ENCODE peak calls at places on chromosomes 7 and 10, in six cellular contexts. One of them, this sample, is unnamed. For H3K36me3 and H3K4me1, the result is how much of the 10 kb centered on the place peaks cover.

GRCh38 chr7:17206354-17206905 is 92.0 kb upstream of the AHR start:
- DNase-seq in GM23248: no peak
- DNase-seq in psoas muscle: no peak
- DNase-seq in stomach: peak
- DNase-seq in body of pancreas: no peak
- DNase-seq in adipocyte: no peak
- DNase-seq in this sample: no peak

GRCh38 chr7:43535810-43536585 is 46.9 kb upstream of the STK17A start:
- DNase-seq in GM23248: peak
- DNase-seq in psoas muscle: peak
- DNase-seq in stomach: no peak
- DNase-seq in body of pancreas: no peak
- DNase-seq in adipocyte: peak
- DNase-seq in this sample: no peak

GRCh38 chr10:11863353-11864105 is 40.4 kb downstream of the PROSER2 start:
- DNase-seq in GM23248: no peak
- DNase-seq in psoas muscle: no peak
- DNase-seq in stomach: peak
- DNase-seq in body of pancreas: no peak
- DNase-seq in adipocyte: no peak
- DNase-seq in this sample: no peak

GRCh38 chr10:95815133-95815532 is 59.2 kb downstream of the ENTPD1 start:
- DNase-seq in GM23248: no peak
- DNase-seq in psoas muscle: no peak
- DNase-seq in stomach: no peak
- DNase-seq in body of pancreas: no peak
- DNase-seq in adipocyte: no peak
- DNase-seq in this sample: no peak

GRCh38 chr10:122316224-122316884 is 45.3 kb downstream of the BTBD16 start:
- DNase-seq in GM23248: no peak
- DNase-seq in psoas muscle: no peak
- DNase-seq in stomach: no peak
- DNase-seq in body of pancreas: no peak
- DNase-seq in adipocyte: no peak
- DNase-seq in this sample: no peak

GRCh38 chr7:132080967-132081668 is 495.2 kb downstream of the PLXNA4 start:
- DNase-seq in GM23248: peak
- DNase-seq in psoas muscle: no peak
- DNase-seq in stomach: no peak
- DNase-seq in body of pancreas: no peak
- DNase-seq in adipocyte: peak
- DNase-seq in this sample: no peak

GRCh38 chr7:66430164-66430545 is 198.5 kb upstream of the KCTD7 start:
- DNase-seq in GM23248: no peak
- DNase-seq in psoas muscle: no peak
- DNase-seq in stomach: no peak
- DNase-seq in body of pancreas: no peak
- DNase-seq in adipocyte: no peak
- DNase-seq in this sample: no peak

GRCh38 chr10:116663342-116663741 is 42.6 kb downstream of the PNLIPRP2 start:
- DNase-seq in GM23248: no peak
- DNase-seq in psoas muscle: no peak
- DNase-seq in stomach: no peak
- DNase-seq in body of pancreas: peak
- DNase-seq in adipocyte: no peak
- DNase-seq in this sample: no peak

GRCh38 chr7:35802649-35803048 is 1.8 kb downstream of the SEPTIN7 start:
- DNase-seq in GM23248: no peak
- DNase-seq in psoas muscle: no peak
- DNase-seq in stomach: no peak
- DNase-seq in body of pancreas: no peak
- DNase-seq in adipocyte: no peak
- DNase-seq in this sample: peak

GRCh38 chr10:109780997-109781396 is 142.3 kb downstream of the XPNPEP1 start:
- DNase-seq in GM23248: no peak
- DNase-seq in psoas muscle: no peak
- DNase-seq in stomach: no peak
- DNase-seq in body of pancreas: no peak
- DNase-seq in adipocyte: no peak
- DNase-seq in this sample: no peak

GRCh38 chr10:32171213-32171612 is 115.0 kb upstream of the KIF5B start:
- DNase-seq in GM23248: no peak
- DNase-seq in psoas muscle: no peak
- DNase-seq in stomach: peak
- DNase-seq in body of pancreas: peak
- DNase-seq in adipocyte: peak
- DNase-seq in this sample: no peak

GRCh38 chr7:24827027-24827426 is 69.8 kb upstream of the GSDME start:
- DNase-seq in GM23248: no peak
- DNase-seq in psoas muscle: no peak
- DNase-seq in stomach: no peak
- DNase-seq in body of pancreas: no peak
- DNase-seq in adipocyte: no peak
- DNase-seq in this sample: no peak

GRCh38 chr7:50644114-50644513 is 78.9 kb upstream of the DDC start:
- DNase-seq in GM23248: no peak
- DNase-seq in psoas muscle: no peak
- DNase-seq in stomach: no peak
- DNase-seq in body of pancreas: no peak
- DNase-seq in adipocyte: no peak
- DNase-seq in this sample: no peak

GRCh38 chr10:62534051-62534450 is 159.9 kb downstream of the ZNF365 start:
- DNase-seq in GM23248: no peak
- DNase-seq in psoas muscle: no peak
- DNase-seq in stomach: no peak
- DNase-seq in body of pancreas: no peak
- DNase-seq in adipocyte: no peak
- DNase-seq in this sample: peak

GRCh38 chr10:51905050-51905449 is 205.7 kb upstream of the CSTF2T start:
- DNase-seq in GM23248: no peak
- DNase-seq in psoas muscle: no peak
- DNase-seq in stomach: no peak
- DNase-seq in body of pancreas: no peak
- DNase-seq in adipocyte: no peak
- DNase-seq in this sample: no peak

GRCh38 chr7:128887169-128888038 is 23.1 kb downstream of the KCP start:
- DNase-seq in GM23248: no peak
- DNase-seq in psoas muscle: no peak
- DNase-seq in stomach: no peak
- DNase-seq in body of pancreas: no peak
- DNase-seq in adipocyte: no peak
- DNase-seq in this sample: no peak

GRCh38 chr10:24346877-24347505 is 138.1 kb downstream of the KIAA1217 start:
- DNase-seq in GM23248: no peak
- DNase-seq in psoas muscle: no peak
- DNase-seq in stomach: no peak
- DNase-seq in body of pancreas: no peak
- DNase-seq in adipocyte: no peak
- DNase-seq in this sample: no peak

GRCh38 chr7:114979388-114979787 is 57.5 kb downstream of the MDFIC start:
- DNase-seq in GM23248: no peak
- DNase-seq in psoas muscle: peak
- DNase-seq in stomach: peak
- DNase-seq in body of pancreas: peak
- DNase-seq in adipocyte: no peak
- DNase-seq in this sample: no peak

GRCh38 chr10:3226960-3227724 is 54.6 kb upstream of the PITRM1 start:
- DNase-seq in GM23248: peak
- DNase-seq in psoas muscle: no peak
- DNase-seq in stomach: no peak
- DNase-seq in body of pancreas: no peak
- DNase-seq in adipocyte: peak
- DNase-seq in this sample: no peak

GRCh38 chr7:39453743-39454355 is 112.4 kb upstream of the YAE1 start:
- DNase-seq in GM23248: peak
- DNase-seq in psoas muscle: no peak
- DNase-seq in stomach: peak
- DNase-seq in body of pancreas: peak
- DNase-seq in adipocyte: peak
- DNase-seq in this sample: peak

GRCh38 chr10:131797626-131798025 is 103.2 kb upstream of the PPP2R2D start:
- DNase-seq in GM23248: no peak
- DNase-seq in psoas muscle: no peak
- DNase-seq in stomach: peak
- DNase-seq in body of pancreas: no peak
- DNase-seq in adipocyte: no peak
- DNase-seq in this sample: no peak

DNA sequence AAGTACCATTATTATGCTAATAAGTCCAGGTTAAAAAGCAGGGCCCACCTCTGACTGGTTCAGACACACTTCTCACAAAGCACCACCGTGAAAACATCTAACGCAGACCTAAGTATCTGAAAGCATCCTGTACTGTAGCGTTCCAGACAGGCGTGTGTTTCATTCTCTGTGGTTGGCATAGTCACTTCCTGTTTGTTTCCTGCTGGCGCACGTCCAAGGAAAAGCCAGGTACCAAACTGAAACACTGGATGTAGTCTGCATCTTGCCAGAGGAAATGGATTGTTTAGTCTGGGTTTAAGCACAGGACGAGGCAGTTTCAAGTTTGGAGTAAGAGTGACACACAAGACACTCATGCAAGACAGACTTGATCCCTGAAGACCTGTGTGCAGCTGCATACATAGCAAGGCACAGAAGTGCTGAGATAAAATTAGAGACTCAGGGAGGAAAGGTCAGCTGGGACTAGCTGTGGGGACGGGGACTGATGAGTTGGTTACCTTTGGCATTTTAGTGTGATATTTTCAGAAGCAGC is 23.3 kb downstream of the BPGM start:
- DNase-seq in GM23248: peak
- DNase-seq in psoas muscle: peak
- DNase-seq in stomach: peak
- DNase-seq in body of pancreas: peak
- DNase-seq in adipocyte: peak
- DNase-seq in this sample: no peak
- H3K4me3 ChIP-seq in GM23248: peak
- H3K4me3 ChIP-seq in psoas muscle: peak
- H3K4me3 ChIP-seq in stomach: no peak
- H3K4me3 ChIP-seq in body of pancreas: no peak
- H3K4me3 ChIP-seq in adipocyte: no peak
- H3K4me3 ChIP-seq in this sample: no peak

GRCh38 chr7:38294926-38295325 is 21.5 kb upstream of the TARP start:
- DNase-seq in GM23248: no peak
- DNase-seq in psoas muscle: no peak
- DNase-seq in stomach: no peak
- DNase-seq in body of pancreas: no peak
- DNase-seq in adipocyte: no peak
- DNase-seq in this sample: no peak
- H3K36me3 ChIP-seq in GM23248: under half
- H3K36me3 ChIP-seq in psoas muscle: under half
- H3K36me3 ChIP-seq in stomach: under half
- H3K36me3 ChIP-seq in body of pancreas: under half
- H3K36me3 ChIP-seq in adipocyte: under half
- H3K36me3 ChIP-seq in this sample: under half

GRCh38 chr7:100568176-100568935 is 5.3 kb downstream of the SAP25 start:
- DNase-seq in GM23248: no peak
- DNase-seq in psoas muscle: peak
- DNase-seq in stomach: no peak
- DNase-seq in body of pancreas: peak
- DNase-seq in adipocyte: no peak
- DNase-seq in this sample: no peak
- H3K4me1 ChIP-seq in GM23248: under half
- H3K4me1 ChIP-seq in psoas muscle: under half
- H3K4me1 ChIP-seq in stomach: under half
- H3K4me1 ChIP-seq in body of pancreas: half or more
- H3K4me1 ChIP-seq in adipocyte: under half
- H3K4me1 ChIP-seq in this sample: under half

GRCh38 chr7:151745706-151746105 is 131.2 kb downstream of the PRKAG2 start:
- DNase-seq in GM23248: no peak
- DNase-seq in psoas muscle: peak
- DNase-seq in stomach: no peak
- DNase-seq in body of pancreas: no peak
- DNase-seq in adipocyte: no peak
- DNase-seq in this sample: no peak
- H3K4me3 ChIP-seq in GM23248: no peak
- H3K4me3 ChIP-seq in psoas muscle: peak
- H3K4me3 ChIP-seq in stomach: no peak
- H3K4me3 ChIP-seq in body of pancreas: no peak
- H3K4me3 ChIP-seq in adipocyte: no peak
- H3K4me3 ChIP-seq in this sample: no peak

DNA sequence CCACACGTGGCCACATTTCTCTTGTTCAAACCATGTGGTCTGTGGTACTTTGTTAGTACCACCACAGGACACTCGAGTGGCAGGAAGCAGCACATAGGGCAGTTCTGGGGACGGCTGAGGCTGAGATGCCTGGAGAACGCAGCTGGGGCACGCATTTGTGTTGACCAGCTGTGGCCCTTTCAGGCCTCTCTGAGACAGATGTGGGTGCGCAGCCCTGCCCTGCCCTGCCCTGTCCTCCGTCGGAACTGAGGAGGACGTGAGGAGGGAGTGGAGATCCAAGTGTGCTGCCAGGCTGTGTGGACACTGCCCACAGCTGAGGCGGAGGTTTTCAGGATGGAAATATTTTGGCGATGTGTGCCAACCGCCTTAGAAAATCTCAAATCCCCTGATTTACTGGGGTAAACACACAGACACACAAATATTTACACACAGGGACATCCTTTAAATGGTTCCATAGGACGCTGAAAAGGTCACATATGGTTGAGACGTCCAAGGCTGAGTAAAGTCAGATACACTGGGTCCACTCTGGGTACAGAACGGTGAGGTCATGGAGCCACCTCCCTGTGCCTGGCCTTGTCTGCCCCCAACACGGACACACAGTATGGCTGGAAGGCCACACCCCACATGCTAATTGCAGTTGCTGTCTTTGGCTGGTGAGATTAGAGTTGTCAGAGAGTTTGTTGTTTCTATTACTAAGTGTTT is 14.8 kb downstream of the BHLHA15 start:
- DNase-seq in GM23248: no peak
- DNase-seq in psoas muscle: peak
- DNase-seq in stomach: no peak
- DNase-seq in body of pancreas: no peak
- DNase-seq in adipocyte: no peak
- DNase-seq in this sample: no peak
- H3K36me3 ChIP-seq in GM23248: under half
- H3K36me3 ChIP-seq in psoas muscle: under half
- H3K36me3 ChIP-seq in stomach: half or more
- H3K36me3 ChIP-seq in body of pancreas: under half
- H3K36me3 ChIP-seq in adipocyte: under half
- H3K36me3 ChIP-seq in this sample: under half